ENCODE peak calls at places on chromosomes 3 and 15, in eight cellular contexts. G is esophagus squamous epithelium, W is AG04450, S is endothelial cell, P is fibroblast of pulmonary artery, B is HCT116, J is mucosa of descending colon, K is sigmoid colon. X is an unnamed sample.

GRCh38 chr15:82919231-82919886 is 33.2 kb downstream of the HOMER2 start:
- DNase-seq in P (no peak), B (no peak), S (no peak), G (no peak), J (peak), W (no peak), K (no peak), X (peak)

GRCh38 chr3:146308682-146309081 is 57.8 kb upstream of the PLSCR4 start:
- DNase-seq in K (no peak), G (no peak), S (no peak), P (peak), W (peak), J (no peak), B (no peak), X (peak)

GRCh38 chr3:72255736-72256559 is 471.0 kb upstream of the PROK2 start:
- DNase-seq in B (no peak), W (no peak), S (no peak), G (no peak), P (no peak), K (peak), J (peak), X (peak)

GRCh38 chr3:157088506-157089454 is 71.2 kb downstream of the CCNL1 start:
- DNase-seq in W (peak), G (no peak), K (peak), J (peak), B (peak), S (peak), P (peak), X (peak)

GRCh38 chr3:169344465-169344864 is 319.0 kb downstream of the MECOM start:
- DNase-seq in G (no peak), B (no peak), S (no peak), J (no peak), P (peak), W (no peak), K (no peak), X (peak)

GRCh38 chr15:30872341-30872748 is 31.4 kb upstream of the FAN1 start:
- DNase-seq in B (no peak), W (no peak), S (no peak), P (no peak), J (no peak), K (no peak), G (no peak), X (no peak)

GRCh38 chr15:90959894-90960293 is 5.2 kb downstream of the RCCD1 start:
- DNase-seq in B (no peak), S (no peak), G (no peak), W (no peak), K (peak), P (peak), J (no peak), X (no peak)

GRCh38 chr3:108713801-108714200 is 43.4 kb downstream of the RETNLB start:
- DNase-seq in G (no peak), S (no peak), W (no peak), P (no peak), J (no peak), K (no peak), B (no peak), X (no peak)

GRCh38 chr3:138594935-138595259 is 837 bp upstream of the CEP70 start:
- DNase-seq in J (no peak), S (no peak), K (no peak), B (no peak), W (no peak), G (no peak), P (no peak), X (no peak)

GRCh38 chr3:126056681-126057546 is 27.0 kb downstream of the SLC41A3 start:
- DNase-seq in K (no peak), W (no peak), P (peak), B (no peak), G (no peak), S (no peak), J (no peak), X (peak)

GRCh38 chr3:94234177-94234788 is 171.4 kb downstream of the NSUN3 start:
- DNase-seq in P (peak), J (peak), W (no peak), S (peak), K (no peak), G (no peak), B (peak), X (peak)

GRCh38 chr15:43985976-43986375 is 159.2 kb downstream of the WDR76 start:
- DNase-seq in P (no peak), W (no peak), S (no peak), K (no peak), G (no peak), B (no peak), J (no peak), X (no peak)

GRCh38 chr3:125062904-125063618 is 7.3 kb upstream of the HEG1 start:
- DNase-seq in W (peak), K (no peak), B (no peak), J (no peak), G (no peak), P (peak), S (no peak), X (peak)

GRCh38 chr3:183123891-183124290 is 24.6 kb upstream of the MCCC1 start:
- DNase-seq in W (no peak), J (no peak), S (no peak), B (no peak), P (peak), G (no peak), K (no peak), X (peak)

GRCh38 chr3:166177130-166177529 is 339.9 kb upstream of the BCHE start:
- DNase-seq in J (no peak), K (no peak), S (no peak), P (no peak), B (no peak), W (no peak), G (no peak), X (no peak)

GRCh38 chr3:184110316-184110725 is 13.5 kb downstream of the HTR3E start:
- DNase-seq in J (no peak), P (peak), G (no peak), K (no peak), B (peak), W (no peak), S (no peak), X (peak)

GRCh38 chr3:113743006-113743639 is 2.9 kb downstream of the NAA50 start:
- DNase-seq in G (no peak), K (no peak), P (no peak), W (no peak), B (no peak), S (no peak), J (no peak), X (peak)

GRCh38 chr15:45402162-45402954 is 24.0 kb upstream of the GATM start:
- DNase-seq in K (peak), G (peak), S (peak), P (peak), W (peak), J (peak), B (peak), X (peak)

GRCh38 chr3:143134446-143134845 is 14.9 kb downstream of the CHST2 start:
- DNase-seq in W (no peak), S (no peak), J (no peak), B (no peak), P (no peak), G (no peak), K (no peak), X (peak)

GRCh38 chr15:96345560-96346389 is 15.3 kb downstream of the NR2F2 start:
- DNase-seq in S (peak), P (peak), J (peak), B (no peak), W (no peak), G (no peak), K (peak), X (peak)

GRCh38 chr3:195566797-195567196 is 16.9 kb downstream of the APOD start:
- DNase-seq in B (no peak), S (no peak), J (no peak), K (no peak), G (no peak), P (no peak), W (no peak), X (peak)

GRCh38 chr3:24242012-24242698 is 252.5 kb downstream of the THRB start:
- DNase-seq in S (no peak), J (no peak), P (peak), B (no peak), G (no peak), K (no peak), W (no peak), X (peak)

GRCh38 chr3:123870033-123870432 is 14.1 kb downstream of the MYLK start:
- DNase-seq in G (no peak), K (no peak), P (no peak), J (no peak), W (no peak), B (no peak), S (no peak), X (peak)

GRCh38 chr15:27696530-27696929 is 402.6 kb downstream of the OCA2 start:
- DNase-seq in P (no peak), J (no peak), W (no peak), K (no peak), S (no peak), G (no peak), B (no peak), X (no peak)

GRCh38 chr3:180011927-180012326 is 24.8 kb downstream of the PEX5L start:
- DNase-seq in S (no peak), P (no peak), J (no peak), G (no peak), W (no peak), B (no peak), K (no peak), X (no peak)

GRCh38 chr3:100602506-100603444 is 6.6 kb upstream of the ADGRG7 start:
- DNase-seq in B (peak), W (no peak), K (no peak), J (no peak), G (no peak), P (peak), S (no peak), X (peak)

GRCh38 chr15:61169904-61170695 is 59.0 kb downstream of the RORA start:
- DNase-seq in P (no peak), J (no peak), K (no peak), W (no peak), S (no peak), B (no peak), G (no peak), X (no peak)

GRCh38 chr15:95295905-95296618 is 1034.4 kb upstream of the NR2F2 start:
- DNase-seq in K (no peak), W (no peak), P (no peak), G (no peak), S (no peak), B (no peak), J (no peak), X (no peak)

GRCh38 chr3:85170646-85171045 is 211.9 kb downstream of the CADM2 start:
- DNase-seq in P (no peak), W (no peak), B (no peak), K (no peak), S (no peak), G (no peak), J (no peak), X (no peak)

GRCh38 chr15:70083423-70083822 is 14.3 kb downstream of the TLE3 start:
- DNase-seq in J (no peak), W (no peak), P (no peak), G (no peak), B (no peak), K (no peak), S (no peak), X (no peak)

GRCh38 chr3:27712136-27713065 is 9.7 kb downstream of the EOMES start:
- DNase-seq in B (peak), G (no peak), S (peak), K (peak), J (peak), W (peak), P (peak), X (peak)
- TF ChIP-seq CTCF in B (peak), G (peak), S (peak), K (peak), J (no peak), W (peak), P (peak), X (peak)

GRCh38 chr3:26118165-26118564 is 328.3 kb downstream of the OXSM start:
- DNase-seq in B (no peak), J (no peak), K (no peak), P (no peak), G (no peak), S (no peak), W (no peak), X (peak)
- TF ChIP-seq CTCF in B (no peak), J (no peak), K (peak), P (no peak), G (no peak), S (peak), W (no peak), X (peak)

DNA sequence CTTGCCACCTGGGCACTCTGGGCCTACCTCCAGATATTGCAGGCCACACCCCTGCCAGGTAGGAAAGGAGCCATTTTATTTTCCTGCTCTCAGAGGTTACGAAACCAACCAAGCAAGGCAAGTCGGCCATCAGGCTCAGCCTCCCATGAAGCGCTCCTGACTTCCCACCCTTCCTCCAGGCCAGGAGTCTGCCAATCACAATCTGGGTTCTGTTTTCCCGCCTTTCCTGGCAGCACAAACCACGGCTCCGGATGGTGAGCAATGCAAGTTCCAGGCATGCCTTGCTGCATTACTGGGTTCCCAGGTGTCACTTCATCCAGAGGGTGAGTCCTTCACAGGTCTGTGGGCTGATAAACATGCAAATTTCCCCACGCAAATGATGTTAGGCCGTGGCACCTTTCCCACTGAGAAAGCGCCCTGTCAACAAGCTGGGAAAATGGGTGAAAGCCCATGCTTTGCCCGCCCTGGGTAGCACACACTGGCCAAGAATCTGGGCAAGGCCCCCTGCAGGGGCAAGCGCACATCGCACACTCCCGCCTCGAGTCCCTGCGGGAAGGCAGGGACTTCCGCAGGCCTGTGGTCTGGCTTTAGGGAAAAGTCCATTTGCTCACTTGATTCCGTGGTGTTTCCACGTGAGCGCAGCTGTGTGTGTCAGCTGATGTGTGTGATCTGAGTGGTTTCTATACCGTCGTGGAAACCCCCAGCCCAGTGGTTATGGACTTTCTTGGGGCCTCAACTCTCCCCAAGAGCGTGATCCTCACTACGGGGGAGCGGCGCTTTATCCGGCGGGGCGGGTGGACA is 61.6 kb upstream of the RYK start:
- DNase-seq in G (no peak), K (no peak), B (no peak), P (no peak), S (peak), W (no peak), J (peak), X (peak)
- TF ChIP-seq CTCF in G (no peak), K (no peak), B (no peak), P (peak), S (no peak), W (no peak), J (no peak), X (peak)

GRCh38 chr3:194204793-194205065 is 68.8 kb downstream of the HES1 start:
- DNase-seq in B (no peak), W (no peak), G (no peak), K (peak), J (no peak), S (no peak), P (no peak), X (no peak)

GRCh38 chr3:194205675-194206133 is 69.8 kb downstream of the HES1 start:
- DNase-seq in S (peak), B (peak), P (no peak), W (no peak), G (no peak), J (no peak), K (peak), X (no peak)

GRCh38 chr3:194203482-194204035 is 67.6 kb downstream of the HES1 start:
- DNase-seq in S (no peak), W (no peak), G (no peak), K (no peak), P (no peak), B (no peak), J (no peak), X (no peak)

GRCh38 chr3:194201953-194202666 is 66.2 kb downstream of the HES1 start:
- DNase-seq in K (peak), S (no peak), B (no peak), J (no peak), P (no peak), G (no peak), W (no peak), X (no peak)

GRCh38 chr3:194204036-194204792 is 68.3 kb downstream of the HES1 start:
- DNase-seq in B (no peak), P (no peak), S (peak), W (no peak), K (no peak), J (no peak), G (no peak), X (no peak)
- TF ChIP-seq CTCF in B (no peak), P (no peak), S (no peak), W (no peak), K (no peak), J (no peak), G (no peak), X (no peak)

DNA sequence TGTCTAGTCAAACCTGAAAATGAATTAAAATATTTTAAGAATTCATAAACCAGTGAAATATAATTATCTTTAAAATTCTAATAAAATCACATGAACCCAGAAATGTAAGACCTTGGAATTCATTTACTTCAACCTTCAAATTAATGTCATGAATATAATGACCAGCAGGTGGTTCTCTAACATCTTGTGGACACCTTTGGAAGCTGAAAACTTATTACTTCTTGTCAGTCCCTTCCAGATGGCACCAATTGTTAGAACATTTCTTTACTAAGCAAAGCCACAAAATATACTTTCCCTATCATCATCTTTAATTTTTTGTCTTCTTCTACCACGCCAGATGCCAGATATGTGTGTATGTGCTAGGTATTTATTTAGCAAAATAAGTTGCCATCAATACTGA is 240.0 kb downstream of the MBNL1 start:
- DNase-seq in W (no peak), J (no peak), P (peak), G (no peak), B (peak), S (no peak), K (no peak), X (peak)
- TF ChIP-seq CTCF in W (no peak), J (no peak), P (peak), G (no peak), B (peak), S (peak), K (no peak), X (peak)

DNA sequence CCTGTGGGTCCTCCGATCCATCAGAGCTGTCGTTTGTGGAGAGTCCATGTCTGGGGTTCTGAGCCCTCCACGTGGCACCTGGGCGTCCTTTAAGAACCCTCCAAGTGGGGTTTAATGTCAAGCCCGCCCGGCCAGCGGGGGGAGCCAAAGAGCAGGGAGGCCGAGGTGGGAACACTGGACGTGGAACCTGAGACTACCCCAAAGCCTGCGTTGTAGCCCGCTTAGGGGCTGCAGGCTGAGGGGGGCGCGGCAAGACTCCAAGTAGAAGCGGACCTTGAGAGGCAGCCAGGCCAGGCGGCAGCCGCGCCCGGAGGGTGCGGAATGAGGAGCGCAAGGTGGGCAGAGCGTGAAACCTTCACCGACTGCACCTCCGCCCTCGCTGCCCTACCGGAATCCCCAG is 126.2 kb upstream of the ATP10A start:
- DNase-seq in P (no peak), G (no peak), J (no peak), S (peak), K (no peak), W (no peak), B (no peak), X (no peak)
- TF ChIP-seq CTCF in P (no peak), G (no peak), J (no peak), S (peak), K (no peak), W (no peak), B (no peak), X (no peak)

DNA sequence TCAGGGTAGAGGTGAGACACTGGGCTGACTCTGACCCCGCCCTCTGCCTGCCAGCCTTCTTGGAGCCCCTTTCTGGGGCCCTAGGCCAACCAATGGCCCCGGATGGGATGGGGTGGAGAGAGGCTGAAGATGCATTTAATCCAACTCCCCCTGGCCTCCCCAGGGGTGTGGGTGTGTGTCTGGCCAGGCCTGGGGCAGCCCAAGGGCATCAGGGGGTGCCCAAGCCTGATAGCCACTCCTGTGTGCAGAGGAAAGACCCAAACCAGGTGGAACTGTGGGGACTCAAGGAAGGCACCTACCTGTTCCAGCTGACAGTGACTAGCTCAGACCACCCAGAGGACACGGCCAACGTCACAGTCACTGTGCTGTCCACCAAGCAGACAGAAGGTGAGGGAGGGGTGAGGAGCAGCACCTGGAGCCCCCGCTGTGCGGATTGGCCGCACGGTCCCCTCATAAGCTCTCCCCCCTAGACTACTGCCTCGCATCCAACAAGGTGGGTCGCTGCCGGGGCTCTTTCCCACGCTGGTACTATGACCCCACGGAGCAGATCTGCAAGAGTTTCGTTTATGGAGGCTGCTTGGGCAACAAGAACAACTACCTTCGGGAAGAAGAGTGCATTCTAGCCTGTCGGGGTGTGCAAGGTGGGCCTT is 9.5 kb downstream of the SPINT1 start:
- DNase-seq in B (no peak), J (no peak), W (no peak), S (no peak), P (no peak), K (no peak), G (no peak), X (no peak)
- TF ChIP-seq CTCF in B (no peak), J (no peak), W (no peak), S (no peak), P (no peak), K (no peak), G (no peak), X (no peak)

X was measured in MCF 10A.